ENCODE peak calls at places on chromosomes 7 and 10, in six cellular contexts. One of them, this sample, is unnamed.
A peak's percentile ranks its signal among the peaks of the same experiment; 100 is the strongest.

GRCh38 chr10:129759214-129760002 is 204.7 kb downstream of the EBF3 start:
- DNase-seq in endodermal cell: peak; percentile 31
- DNase-seq in heart right ventricle: no peak
- DNase-seq in IMR-90: no peak
- DNase-seq in fibroblast of lung: no peak
- DNase-seq in psoas muscle: no peak
- DNase-seq in this sample: no peak

GRCh38 chr10:76649723-76650127 is 987.9 kb downstream of the KCNMA1 start:
- DNase-seq in psoas muscle: no peak
- DNase-seq in heart right ventricle: no peak
- DNase-seq in IMR-90: peak; percentile 62
- DNase-seq in fibroblast of lung: peak; percentile 75
- DNase-seq in endodermal cell: no peak
- DNase-seq in this sample: peak; percentile 58

GRCh38 chr10:126663328-126663727 is 7.2 kb downstream of the C10orf90 start:
- DNase-seq in heart right ventricle: peak; percentile 43
- DNase-seq in endodermal cell: no peak
- DNase-seq in IMR-90: no peak
- DNase-seq in fibroblast of lung: peak; percentile 98
- DNase-seq in psoas muscle: peak; percentile 75
- DNase-seq in this sample: no peak

GRCh38 chr10:124708246-124708779 is 35.9 kb downstream of the FAM53B start:
- DNase-seq in heart right ventricle: no peak
- DNase-seq in fibroblast of lung: no peak
- DNase-seq in IMR-90: no peak
- DNase-seq in endodermal cell: no peak
- DNase-seq in psoas muscle: peak; percentile 26
- DNase-seq in this sample: peak; percentile 87

GRCh38 chr7:8176370-8177081 is 85.4 kb downstream of the ICA1 start:
- DNase-seq in heart right ventricle: no peak
- DNase-seq in psoas muscle: no peak
- DNase-seq in IMR-90: no peak
- DNase-seq in fibroblast of lung: no peak
- DNase-seq in endodermal cell: no peak
- DNase-seq in this sample: peak; percentile 55

GRCh38 chr10:3584926-3585784 is 199.9 kb downstream of the KLF6 start:
- DNase-seq in heart right ventricle: no peak
- DNase-seq in IMR-90: no peak
- DNase-seq in endodermal cell: no peak
- DNase-seq in psoas muscle: no peak
- DNase-seq in fibroblast of lung: no peak
- DNase-seq in this sample: no peak

GRCh38 chr7:151249034-151249731 is 689 bp upstream of the SMARCD3 start:
- DNase-seq in heart right ventricle: peak; percentile 63
- DNase-seq in endodermal cell: no peak
- DNase-seq in fibroblast of lung: peak; percentile 65
- DNase-seq in IMR-90: peak; percentile 59
- DNase-seq in psoas muscle: peak; percentile 90
- DNase-seq in this sample: peak; percentile 36

GRCh38 chr10:121910673-121911420 is 17.0 kb downstream of the ATE1 start:
- DNase-seq in IMR-90: peak; percentile 81
- DNase-seq in heart right ventricle: no peak
- DNase-seq in endodermal cell: no peak
- DNase-seq in psoas muscle: no peak
- DNase-seq in fibroblast of lung: peak; percentile 57
- DNase-seq in this sample: no peak

GRCh38 chr7:78768859-78769258 is 684.6 kb downstream of the MAGI2 start:
- DNase-seq in fibroblast of lung: no peak
- DNase-seq in psoas muscle: no peak
- DNase-seq in IMR-90: no peak
- DNase-seq in heart right ventricle: no peak
- DNase-seq in endodermal cell: peak; percentile 54
- DNase-seq in this sample: no peak

GRCh38 chr10:78337646-78338391 is 304.2 kb downstream of the RPS24 start:
- DNase-seq in IMR-90: peak; percentile 40
- DNase-seq in psoas muscle: no peak
- DNase-seq in endodermal cell: peak; percentile 40
- DNase-seq in heart right ventricle: no peak
- DNase-seq in fibroblast of lung: peak; percentile 64
- DNase-seq in this sample: no peak

GRCh38 chr10:5033061-5033770 is 29.6 kb upstream of the AKR1C2 start:
- DNase-seq in IMR-90: peak; percentile 85
- DNase-seq in psoas muscle: no peak
- DNase-seq in heart right ventricle: no peak
- DNase-seq in endodermal cell: no peak
- DNase-seq in fibroblast of lung: peak; percentile 77
- DNase-seq in this sample: no peak

GRCh38 chr7:2203551-2204300 is 29.0 kb downstream of the MAD1L1 start:
- DNase-seq in endodermal cell: no peak
- DNase-seq in IMR-90: peak; percentile 15
- DNase-seq in fibroblast of lung: no peak
- DNase-seq in psoas muscle: no peak
- DNase-seq in heart right ventricle: no peak
- DNase-seq in this sample: no peak

GRCh38 chr10:30973737-30974136 is 57.9 kb downstream of the ZNF438 start:
- DNase-seq in endodermal cell: no peak
- DNase-seq in IMR-90: no peak
- DNase-seq in psoas muscle: peak; percentile 75
- DNase-seq in heart right ventricle: no peak
- DNase-seq in fibroblast of lung: no peak
- DNase-seq in this sample: no peak

GRCh38 chr7:41956712-41957111 is 253.8 kb upstream of the INHBA start:
- DNase-seq in psoas muscle: no peak
- DNase-seq in heart right ventricle: no peak
- DNase-seq in endodermal cell: no peak
- DNase-seq in fibroblast of lung: no peak
- DNase-seq in IMR-90: no peak
- DNase-seq in this sample: no peak

GRCh38 chr10:133124357-133125211 is 35.4 kb upstream of the KNDC1 start:
- DNase-seq in IMR-90: no peak
- DNase-seq in heart right ventricle: no peak
- DNase-seq in endodermal cell: peak; percentile 87
- DNase-seq in fibroblast of lung: peak; percentile 5
- DNase-seq in psoas muscle: peak; percentile 72
- DNase-seq in this sample: no peak

GRCh38 chr10:78520737-78521430 is 487.2 kb downstream of the RPS24 start:
- DNase-seq in IMR-90: peak; percentile 65
- DNase-seq in fibroblast of lung: peak; percentile 62
- DNase-seq in endodermal cell: peak; percentile 82
- DNase-seq in psoas muscle: no peak
- DNase-seq in heart right ventricle: no peak
- DNase-seq in this sample: peak; percentile 12

GRCh38 chr10:113879691-113880090 is 25.2 kb downstream of the NHLRC2 start:
- DNase-seq in psoas muscle: no peak
- DNase-seq in fibroblast of lung: no peak
- DNase-seq in endodermal cell: no peak
- DNase-seq in heart right ventricle: no peak
- DNase-seq in IMR-90: no peak
- DNase-seq in this sample: no peak

GRCh38 chr10:48496105-48496830 is 108.6 kb downstream of the ARHGAP22 start:
- DNase-seq in fibroblast of lung: no peak
- DNase-seq in endodermal cell: no peak
- DNase-seq in psoas muscle: no peak
- DNase-seq in IMR-90: no peak
- DNase-seq in heart right ventricle: no peak
- DNase-seq in this sample: no peak

GRCh38 chr7:730501-731439 is 3.7 kb upstream of the PRKAR1B start:
- DNase-seq in psoas muscle: peak; percentile 36
- DNase-seq in fibroblast of lung: no peak
- DNase-seq in heart right ventricle: no peak
- DNase-seq in endodermal cell: no peak
- DNase-seq in IMR-90: peak; percentile 24
- DNase-seq in this sample: no peak

GRCh38 chr7:731440-732085 is 4.5 kb upstream of the PRKAR1B start:
- DNase-seq in endodermal cell: no peak
- DNase-seq in psoas muscle: no peak
- DNase-seq in fibroblast of lung: no peak
- DNase-seq in IMR-90: no peak
- DNase-seq in heart right ventricle: no peak
- DNase-seq in this sample: no peak

GRCh38 chr7:732094-732541 is 5.0 kb upstream of the PRKAR1B start:
- DNase-seq in psoas muscle: peak; percentile 61
- DNase-seq in endodermal cell: peak; percentile 73
- DNase-seq in IMR-90: no peak
- DNase-seq in fibroblast of lung: peak; percentile 38
- DNase-seq in heart right ventricle: peak; percentile 66
- DNase-seq in this sample: peak; percentile 83

GRCh38 chr7:734214-734613 is 7.1 kb upstream of the PRKAR1B start:
- DNase-seq in fibroblast of lung: no peak
- DNase-seq in psoas muscle: no peak
- DNase-seq in heart right ventricle: no peak
- DNase-seq in IMR-90: no peak
- DNase-seq in endodermal cell: no peak
- DNase-seq in this sample: no peak

DNA sequence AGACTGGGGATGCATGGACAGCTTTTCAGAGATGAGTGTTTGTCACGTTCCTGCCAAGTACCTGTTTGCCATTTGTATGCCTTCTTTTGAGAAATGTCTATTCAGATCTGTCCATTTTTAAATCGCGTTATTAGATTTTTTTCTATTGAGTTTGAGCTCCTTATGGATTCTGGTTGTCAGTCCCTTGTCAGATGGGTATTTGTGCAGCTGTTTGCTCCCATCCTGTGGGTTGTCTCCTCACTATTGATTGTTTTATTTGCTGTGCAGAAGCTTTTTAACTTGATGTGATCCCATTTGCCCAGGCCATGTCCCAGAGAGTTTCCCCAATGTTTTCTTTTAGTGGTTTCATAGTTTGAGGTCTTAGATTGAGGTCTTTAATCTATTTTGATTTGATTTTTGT is 5.5 kb upstream of the PRKAR1B start:
- DNase-seq in IMR-90: no peak
- DNase-seq in heart right ventricle: no peak
- DNase-seq in endodermal cell: no peak
- DNase-seq in fibroblast of lung: no peak
- DNase-seq in psoas muscle: no peak
- DNase-seq in this sample: no peak
- H3K4me1 ChIP-seq in IMR-90: peaks cover 7% of the 10 kb centered on the region
- H3K4me1 ChIP-seq in heart right ventricle: peaks cover 35% of the 10 kb centered on the region
- H3K4me1 ChIP-seq in endodermal cell: no peaks in the 10 kb centered on the region
- H3K4me1 ChIP-seq in fibroblast of lung: peaks cover 7% of the 10 kb centered on the region
- H3K4me1 ChIP-seq in psoas muscle: peaks cover 33% of the 10 kb centered on the region
- H3K4me1 ChIP-seq in this sample: peaks cover 5% of the 10 kb centered on the region

GRCh38 chr7:137213744-137214143 is 129.8 kb downstream of the PTN start:
- DNase-seq in IMR-90: no peak
- DNase-seq in heart right ventricle: no peak
- DNase-seq in endodermal cell: no peak
- DNase-seq in psoas muscle: no peak
- DNase-seq in fibroblast of lung: no peak
- DNase-seq in this sample: no peak
- H3K4me3 ChIP-seq in IMR-90: no peak overlapping the region
- H3K4me3 ChIP-seq in heart right ventricle: no peak overlapping the region
- H3K4me3 ChIP-seq in endodermal cell: no peak overlapping the region
- H3K4me3 ChIP-seq in psoas muscle: no peak overlapping the region
- H3K4me3 ChIP-seq in fibroblast of lung: no peak overlapping the region
- H3K4me3 ChIP-seq in this sample: no peak overlapping the region

GRCh38 chr7:55432506-55432905 is 67.4 kb downstream of the LANCL2 start:
- DNase-seq in IMR-90: no peak
- DNase-seq in fibroblast of lung: no peak
- DNase-seq in endodermal cell: no peak
- DNase-seq in heart right ventricle: no peak
- DNase-seq in psoas muscle: no peak
- DNase-seq in this sample: no peak

GRCh38 chr7:55427800-55428199 is 62.7 kb downstream of the LANCL2 start:
- DNase-seq in fibroblast of lung: no peak
- DNase-seq in endodermal cell: no peak
- DNase-seq in heart right ventricle: no peak
- DNase-seq in IMR-90: no peak
- DNase-seq in psoas muscle: no peak
- DNase-seq in this sample: no peak

GRCh38 chr7:55427279-55427788 is 62.2 kb downstream of the LANCL2 start:
- DNase-seq in heart right ventricle: no peak
- DNase-seq in endodermal cell: no peak
- DNase-seq in fibroblast of lung: peak; percentile 70
- DNase-seq in IMR-90: peak; percentile 19
- DNase-seq in psoas muscle: no peak
- DNase-seq in this sample: no peak

GRCh38 chr7:55431898-55432297 is 66.8 kb downstream of the LANCL2 start:
- DNase-seq in IMR-90: no peak
- DNase-seq in endodermal cell: no peak
- DNase-seq in heart right ventricle: no peak
- DNase-seq in fibroblast of lung: no peak
- DNase-seq in psoas muscle: no peak
- DNase-seq in this sample: peak; percentile 35

DNA sequence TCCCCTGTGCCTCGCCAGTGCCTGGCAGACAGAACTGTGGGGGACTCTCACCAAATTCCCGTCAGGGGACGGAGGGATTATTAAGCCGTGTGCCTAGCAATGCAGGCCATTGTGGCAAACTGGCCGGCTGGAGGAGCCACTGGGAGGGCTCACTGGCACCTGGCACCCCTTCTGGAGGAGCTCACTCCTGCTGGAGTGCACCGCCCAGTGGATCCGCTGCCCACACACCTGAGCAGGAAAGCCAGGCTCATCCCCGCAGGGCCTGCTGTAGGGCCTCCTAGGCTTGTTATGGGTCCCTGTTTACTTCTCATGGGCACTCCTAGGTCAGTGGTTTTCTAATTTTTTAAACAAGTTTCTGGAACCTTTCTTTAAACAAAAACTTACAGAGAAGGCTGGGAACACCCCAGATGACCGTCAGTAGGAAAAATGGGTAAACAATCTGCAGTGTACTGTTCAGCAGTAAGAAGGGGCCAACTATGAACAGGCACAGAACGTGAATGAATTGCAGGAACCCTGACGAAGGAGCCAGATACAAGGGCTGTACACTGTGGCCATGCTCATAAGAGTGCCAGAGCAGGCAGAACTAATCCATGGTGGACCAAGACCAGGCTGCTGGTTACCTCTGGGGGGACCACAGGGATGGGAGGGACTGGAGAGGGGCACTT is 64.8 kb downstream of the LANCL2 start:
- DNase-seq in endodermal cell: no peak
- DNase-seq in fibroblast of lung: no peak
- DNase-seq in heart right ventricle: no peak
- DNase-seq in psoas muscle: no peak
- DNase-seq in IMR-90: no peak
- DNase-seq in this sample: no peak
- H3K27ac ChIP-seq in endodermal cell: no peak overlapping the region
- H3K27ac ChIP-seq in fibroblast of lung: no peak overlapping the region
- H3K27ac ChIP-seq in heart right ventricle: no peak overlapping the region
- H3K27ac ChIP-seq in psoas muscle: no peak overlapping the region
- H3K27ac ChIP-seq in IMR-90: no peak overlapping the region
- H3K27ac ChIP-seq in this sample: no peak overlapping the region

DNA sequence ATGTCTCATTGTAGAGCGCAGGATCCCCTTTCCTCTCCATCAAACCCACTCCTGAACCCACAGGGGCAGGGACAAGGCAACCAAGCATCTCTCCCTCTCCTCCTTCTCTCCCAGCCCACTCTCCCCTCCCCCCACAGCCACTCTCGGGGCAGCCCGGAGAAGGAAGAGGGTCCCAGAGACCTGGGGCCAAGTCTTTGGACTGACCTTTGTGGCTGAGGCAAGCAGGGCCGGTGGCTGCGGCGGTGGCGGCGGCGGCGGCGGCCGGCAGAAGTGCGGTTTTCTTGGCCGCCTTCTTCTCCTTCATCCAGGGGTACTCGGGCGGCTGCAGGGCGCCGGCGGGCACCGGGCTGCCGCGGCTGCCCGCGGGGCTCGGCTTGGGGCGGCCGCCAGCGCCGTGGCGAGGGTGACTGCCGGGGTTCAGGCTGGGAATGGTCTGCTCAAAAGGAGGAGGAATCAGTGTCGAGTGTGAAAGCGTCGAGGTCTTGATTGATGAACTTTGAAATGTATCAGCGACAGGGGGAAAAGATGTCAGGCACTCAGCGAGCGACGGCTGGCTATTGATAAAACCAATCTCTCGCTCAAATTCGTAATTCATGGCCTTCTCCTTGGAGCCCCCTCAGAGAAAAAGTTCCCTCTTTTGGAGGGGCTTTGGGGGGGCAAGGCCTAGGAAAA is 441 bp downstream of the HOXA2 start:
- DNase-seq in heart right ventricle: no peak
- DNase-seq in fibroblast of lung: peak; percentile 47
- DNase-seq in psoas muscle: no peak
- DNase-seq in IMR-90: peak; percentile 35
- DNase-seq in endodermal cell: peak; percentile 77
- DNase-seq in this sample: no peak
- H3K4me1 ChIP-seq in heart right ventricle: peaks cover 32% of the 10 kb centered on the region
- H3K4me1 ChIP-seq in fibroblast of lung: peaks cover 23% of the 10 kb centered on the region
- H3K4me1 ChIP-seq in psoas muscle: peaks cover 28% of the 10 kb centered on the region
- H3K4me1 ChIP-seq in IMR-90: peaks cover 30% of the 10 kb centered on the region
- H3K4me1 ChIP-seq in endodermal cell: peaks cover 4% of the 10 kb centered on the region
- H3K4me1 ChIP-seq in this sample: peaks cover 2% of the 10 kb centered on the region

This sample was measured in small intestine.